ENCODE peak calls at places on chromosomes 16 and 17, in ten cellular contexts. C is small intestine, I is right atrium auricular region, Z is Peyer's patch, L is left lung, H is lung, D is GM23248, Y is psoas muscle, N is breast epithelium, T is A673. Q is an unnamed sample.

GRCh38 chr17:12388206-12388605 is 277.5 kb upstream of the MYOCD start:
- DNase-seq in C (no peak), I (no peak), Z (no peak), L (no peak), H (no peak), D (peak; percentile 36), Y (no peak), N (no peak), T (no peak), Q (peak; percentile 54)

GRCh38 chr17:752620-753219 is 656 bp upstream of the GEMIN4 start:
- DNase-seq in C (peak; percentile 37), I (peak; percentile 75), Z (peak; percentile 71), L (peak; percentile 80), H (peak; percentile 81), D (peak; percentile 76), Y (peak; percentile 79), N (peak; percentile 68), T (peak; percentile 76), Q (peak; percentile 58)

GRCh38 chr16:5025171-5025632 is 8.5 kb downstream of the NAGPA start:
- DNase-seq in C (peak; percentile 34), I (no peak), Z (peak; percentile 56), L (no peak), H (no peak), D (peak; percentile 16), Y (no peak), N (no peak), T (peak; percentile 39), Q (peak; percentile 26)

GRCh38 chr16:17101646-17102045 is 369.1 kb downstream of the XYLT1 start:
- DNase-seq in C (peak; percentile 20), I (no peak), Z (no peak), L (no peak), H (no peak), D (peak; percentile 16), Y (no peak), N (no peak), T (no peak), Q (no peak)

GRCh38 chr17:29292992-29293889 is 707 bp downstream of the NUFIP2 start:
- DNase-seq in C (peak; percentile 59), I (peak; percentile 65), Z (peak; percentile 82), L (peak; percentile 65), H (peak; percentile 65), D (peak; percentile 84), Y (peak; percentile 75), N (peak; percentile 44), T (peak; percentile 74), Q (peak; percentile 65)

GRCh38 chr16:2912330-2913199 is 834 bp downstream of the FLYWCH1 start:
- DNase-seq in C (peak; percentile 29), I (peak; percentile 60), Z (peak; percentile 65), L (no peak), H (no peak), D (peak; percentile 84), Y (no peak), N (no peak), T (peak; percentile 79), Q (peak; percentile 37)

GRCh38 chr17:7228920-7229319 is 5.4 kb downstream of the DVL2 start:
- DNase-seq in C (no peak), I (no peak), Z (no peak), L (no peak), H (no peak), D (no peak), Y (no peak), N (no peak), T (no peak), Q (no peak)

GRCh38 chr16:16877061-16877460 is 498.1 kb downstream of the NPIPA7 start:
- DNase-seq in C (no peak), I (no peak), Z (no peak), L (no peak), H (no peak), D (no peak), Y (no peak), N (no peak), T (no peak), Q (no peak)

GRCh38 chr16:2963611-2964415 is at the start of gene KREMEN2:
- DNase-seq in C (no peak), I (no peak), Z (no peak), L (no peak), H (no peak), D (peak; percentile 46), Y (no peak), N (no peak), T (peak; percentile 83), Q (peak; percentile 64)

GRCh38 chr17:80124351-80124981 is 22.5 kb downstream of the EIF4A3 start:
- DNase-seq in C (peak; percentile 39), I (no peak), Z (peak; percentile 41), L (no peak), H (no peak), D (peak; percentile 82), Y (no peak), N (peak; percentile 97), T (no peak), Q (no peak)

GRCh38 chr16:70553175-70553574 is 29.6 kb downstream of the SF3B3 start:
- DNase-seq in C (no peak), I (no peak), Z (no peak), L (no peak), H (no peak), D (peak; percentile 75), Y (no peak), N (no peak), T (no peak), Q (no peak)

GRCh38 chr17:42407289-42407836 is 15.7 kb downstream of the CAVIN1 start:
- DNase-seq in C (peak; percentile 91), I (peak; percentile 89), Z (peak; percentile 91), L (peak; percentile 85), H (peak; percentile 87), D (peak; percentile 80), Y (peak; percentile 83), N (peak; percentile 96), T (peak; percentile 73), Q (peak; percentile 82)

GRCh38 chr17:9252525-9252924 is 231.2 kb downstream of the NTN1 start:
- DNase-seq in C (no peak), I (no peak), Z (no peak), L (no peak), H (no peak), D (no peak), Y (no peak), N (no peak), T (no peak), Q (no peak)

GRCh38 chr17:58335779-58336455 is 7.3 kb upstream of the TSPOAP1 start:
- DNase-seq in C (peak; percentile 68), I (no peak), Z (peak; percentile 92), L (no peak), H (no peak), D (no peak), Y (no peak), N (peak; percentile 65), T (no peak), Q (peak; percentile 20)

GRCh38 chr17:56130030-56130429 is 23.2 kb upstream of the ANKFN1 start:
- DNase-seq in C (no peak), I (no peak), Z (no peak), L (no peak), H (no peak), D (no peak), Y (no peak), N (no peak), T (no peak), Q (no peak)
- H3K9me3 ChIP-seq in C (no peaks in the 10 kb centered on the region), I (no peaks in the 10 kb centered on the region), Z (no peaks in the 10 kb centered on the region), L (no peaks in the 10 kb centered on the region), H (no peaks in the 10 kb centered on the region), D (no peaks in the 10 kb centered on the region), Y (no peaks in the 10 kb centered on the region), N (no peaks in the 10 kb centered on the region), T (no peaks in the 10 kb centered on the region), Q (no peaks in the 10 kb centered on the region)

DNA sequence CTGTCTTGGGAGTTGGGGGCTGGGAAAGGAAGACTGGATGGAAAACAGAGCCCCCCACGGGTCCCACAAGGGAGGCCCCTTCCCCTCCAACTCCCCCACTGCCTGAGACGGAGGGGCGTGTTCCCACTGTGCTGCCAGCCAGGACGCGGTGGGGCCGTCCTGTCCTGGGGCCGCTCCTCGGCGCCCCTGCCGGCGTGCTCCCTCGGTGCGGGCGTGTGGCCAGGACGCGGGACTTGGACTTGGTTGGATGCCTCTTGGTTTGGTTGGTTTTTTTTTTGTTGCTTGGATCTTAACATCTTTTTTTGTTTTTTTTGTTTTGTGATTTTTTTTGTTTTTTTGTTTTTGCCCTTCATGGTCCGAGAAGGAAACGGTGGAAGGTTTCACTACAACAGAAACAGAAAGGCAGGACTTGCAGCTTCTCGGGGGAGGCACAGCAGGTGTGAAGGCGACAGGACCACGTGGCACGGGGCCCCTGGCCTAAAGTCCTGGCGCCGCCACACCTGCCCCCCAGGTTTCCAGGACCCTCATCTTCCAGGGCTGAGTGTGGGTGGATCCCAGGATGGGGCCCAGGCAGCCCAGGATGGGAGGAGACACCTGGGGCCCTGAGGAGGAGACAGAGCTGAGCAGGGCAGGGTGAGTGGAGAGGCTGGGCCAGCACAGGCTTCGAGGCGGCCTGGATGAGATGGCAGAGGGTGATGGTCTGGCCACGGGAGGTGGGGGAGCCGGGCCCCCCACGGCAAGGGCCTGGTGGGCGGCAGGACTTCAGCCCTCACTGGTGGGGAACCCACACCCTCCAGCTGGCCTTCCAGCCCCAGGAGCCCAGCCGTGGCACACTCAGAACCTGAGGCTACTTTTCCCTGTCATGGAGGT is 16.1 kb downstream of the ENGASE start:
- DNase-seq in C (peak; percentile 48), I (peak; percentile 68), Z (no peak), L (no peak), H (no peak), D (peak; percentile 44), Y (peak; percentile 57), N (no peak), T (peak; percentile 38), Q (no peak)
- H3K27me3 ChIP-seq in C (peaks cover 2% of the 10 kb centered on the region), I (no peaks in the 10 kb centered on the region), Z (no peaks in the 10 kb centered on the region), L (peaks cover 58% of the 10 kb centered on the region), H (no peaks in the 10 kb centered on the region), D (no peaks in the 10 kb centered on the region), Y (peaks cover 48% of the 10 kb centered on the region), N (no peaks in the 10 kb centered on the region), T (no peaks in the 10 kb centered on the region), Q (no peaks in the 10 kb centered on the region)

GRCh38 chr17:60825351-60825750 is 147.7 kb downstream of the BCAS3 start:
- DNase-seq in C (no peak), I (no peak), Z (no peak), L (no peak), H (no peak), D (no peak), Y (no peak), N (no peak), T (no peak), Q (no peak)

GRCh38 chr17:60817187-60817586 is 139.5 kb downstream of the BCAS3 start:
- DNase-seq in C (no peak), I (no peak), Z (no peak), L (no peak), H (no peak), D (peak; percentile 90), Y (no peak), N (no peak), T (peak; percentile 18), Q (no peak)

GRCh38 chr17:60823520-60823919 is 145.9 kb downstream of the BCAS3 start:
- DNase-seq in C (no peak), I (no peak), Z (no peak), L (no peak), H (no peak), D (no peak), Y (no peak), N (no peak), T (no peak), Q (no peak)

GRCh38 chr17:60819447-60820130 is 141.9 kb downstream of the BCAS3 start:
- DNase-seq in C (no peak), I (no peak), Z (no peak), L (no peak), H (no peak), D (no peak), Y (no peak), N (no peak), T (no peak), Q (no peak)
- H3K4me3 ChIP-seq in C (no peak overlapping the region), I (no peak overlapping the region), Z (no peak overlapping the region), L (no peak overlapping the region), H (no peak overlapping the region), D (no peak overlapping the region), Y (no peak overlapping the region), N (no peak overlapping the region), T (no peak overlapping the region), Q (no peak overlapping the region)

GRCh38 chr16:79001156-79001997 is 599.2 kb downstream of the MAF start:
- DNase-seq in C (no peak), I (no peak), Z (no peak), L (no peak), H (no peak), D (no peak), Y (no peak), N (no peak), T (no peak), Q (no peak)
- H3K9me3 ChIP-seq in C (no peaks in the 10 kb centered on the region), I (no peaks in the 10 kb centered on the region), Z (no peaks in the 10 kb centered on the region), L (no peaks in the 10 kb centered on the region), H (no peaks in the 10 kb centered on the region), D (no peaks in the 10 kb centered on the region), Y (no peaks in the 10 kb centered on the region), N (no peaks in the 10 kb centered on the region), T (no peaks in the 10 kb centered on the region), Q (no peaks in the 10 kb centered on the region)